ENCODE peak calls at places on chromosomes 5 and 9, in nine cellular contexts. I is cardiac muscle cell, C is fibroblast of villous mesenchyme, W is psoas muscle, N is heart left ventricle, T is Calu3, Q is suprapubic skin, G is nephron progenitor cell, Y is endodermal cell. M is an unnamed sample.

GRCh38 chr9:34578241-34579096 is 11.1 kb downstream of the CNTFR start:
- DNase-seq in I (peak; percentile 60), C (peak; percentile 26), W (no peak), N (peak; percentile 70), T (no peak), Q (no peak), G (peak; percentile 72), Y (peak; percentile 86), M (no peak)

GRCh38 chr5:177303925-177304391 is 359 bp downstream of the PRELID1 start:
- DNase-seq in I (peak; percentile 25), C (no peak), W (peak; percentile 44), N (no peak), T (no peak), Q (no peak), G (no peak), Y (no peak), M (peak; percentile 74)

GRCh38 chr9:109355564-109356297 is 34.9 kb upstream of the EPB41L4B start:
- DNase-seq in I (no peak), C (no peak), W (no peak), N (no peak), T (no peak), Q (no peak), G (no peak), Y (no peak), M (no peak)

GRCh38 chr9:18467696-18468095 is 6.3 kb upstream of the ADAMTSL1 start:
- DNase-seq in I (no peak), C (no peak), W (no peak), N (no peak), T (no peak), Q (no peak), G (no peak), Y (no peak), M (no peak)

GRCh38 chr5:154189256-154189818 is 1.2 kb upstream of the GALNT10 start:
- DNase-seq in I (peak; percentile 5), C (no peak), W (peak; percentile 57), N (peak; percentile 66), T (peak; percentile 18), Q (no peak), G (peak; percentile 38), Y (no peak), M (no peak)

GRCh38 chr5:154190652-154191304 is at the start of gene GALNT10:
- DNase-seq in I (peak; percentile 84), C (peak; percentile 72), W (peak; percentile 86), N (peak; percentile 88), T (peak; percentile 79), Q (no peak), G (peak; percentile 75), Y (no peak), M (no peak)

GRCh38 chr5:180639743-180640300 is 9.6 kb downstream of the FLT4 start:
- DNase-seq in I (no peak), C (no peak), W (no peak), N (peak; percentile 64), T (no peak), Q (peak; percentile 78), G (peak; percentile 1), Y (peak; percentile 44), M (peak; percentile 70)

GRCh38 chr5:135127604-135128240 is 93.7 kb upstream of the PITX1 start:
- DNase-seq in I (peak; percentile 79), C (peak; percentile 94), W (peak; percentile 60), N (no peak), T (peak; percentile 79), Q (no peak), G (no peak), Y (no peak), M (no peak)

GRCh38 chr9:26746357-26747072 is 146.1 kb downstream of the CAAP1 start:
- DNase-seq in I (peak; percentile 14), C (peak; percentile 41), W (no peak), N (no peak), T (peak; percentile 32), Q (no peak), G (no peak), Y (peak; percentile 66), M (no peak)

GRCh38 chr9:101571114-101571513 is 23.7 kb downstream of the PPP3R2 start:
- DNase-seq in I (no peak), C (no peak), W (no peak), N (no peak), T (no peak), Q (no peak), G (no peak), Y (no peak), M (no peak)

GRCh38 chr9:101569736-101570501 is 24.9 kb downstream of the PPP3R2 start:
- DNase-seq in I (peak; percentile 4), C (no peak), W (no peak), N (no peak), T (no peak), Q (no peak), G (no peak), Y (no peak), M (no peak)

GRCh38 chr9:101567725-101567993 is 27.1 kb downstream of the PPP3R2 start:
- DNase-seq in I (no peak), C (no peak), W (no peak), N (no peak), T (no peak), Q (no peak), G (no peak), Y (no peak), M (no peak)

GRCh38 chr9:101564252-101564651 is 30.5 kb downstream of the PPP3R2 start:
- DNase-seq in I (no peak), C (no peak), W (no peak), N (no peak), T (no peak), Q (no peak), G (no peak), Y (no peak), M (no peak)

GRCh38 chr9:101566904-101567724 is 27.7 kb downstream of the PPP3R2 start:
- DNase-seq in I (peak; percentile 37), C (peak; percentile 42), W (no peak), N (no peak), T (peak; percentile 28), Q (no peak), G (peak; percentile 13), Y (peak; percentile 67), M (no peak)
- TF ChIP-seq CTCF in I (peak; percentile 44), C (peak; percentile 54), W (no peak), N (no peak), T (peak; percentile 17), Q (no peak), G (peak; percentile 42), Y (peak; percentile 78), M (no peak)

GRCh38 chr5:156475831-156476551 is 149.0 kb downstream of the SGCD start:
- DNase-seq in I (peak; percentile 89), C (peak; percentile 92), W (peak; percentile 60), N (no peak), T (no peak), Q (no peak), G (peak; percentile 40), Y (peak; percentile 86), M (peak; percentile 79)
- TF ChIP-seq CTCF in I (peak; percentile 13), C (peak; percentile 19), W (no peak), N (no peak), T (no peak), Q (no peak), G (no peak), Y (peak; percentile 44), M (no peak)

DNA sequence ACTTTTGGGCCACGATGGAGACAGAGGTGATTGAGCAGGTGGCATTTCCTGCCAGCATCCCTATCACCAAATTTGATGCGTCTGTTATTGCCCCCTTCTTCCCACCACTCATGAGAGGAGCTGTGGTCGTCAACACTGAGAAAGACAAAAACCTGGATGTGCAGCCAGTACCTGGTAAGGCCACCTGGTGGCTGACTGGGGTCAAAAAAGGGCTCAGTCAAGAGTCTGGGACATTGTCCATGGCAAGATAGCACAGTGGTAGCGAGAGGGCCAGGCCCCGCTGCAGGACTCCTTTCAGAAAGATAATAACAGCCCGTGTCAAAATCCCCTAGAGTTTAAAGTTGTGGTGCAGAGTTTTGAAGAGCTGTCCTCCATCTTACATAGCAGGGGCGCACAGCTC is 40.8 kb downstream of the CSF1R start:
- DNase-seq in I (no peak), C (no peak), W (no peak), N (no peak), T (no peak), Q (no peak), G (no peak), Y (peak; percentile 77), M (no peak)
- TF ChIP-seq CTCF in I (no peak), C (no peak), W (no peak), N (no peak), T (no peak), Q (no peak), G (no peak), Y (peak; percentile 71), M (no peak)

DNA sequence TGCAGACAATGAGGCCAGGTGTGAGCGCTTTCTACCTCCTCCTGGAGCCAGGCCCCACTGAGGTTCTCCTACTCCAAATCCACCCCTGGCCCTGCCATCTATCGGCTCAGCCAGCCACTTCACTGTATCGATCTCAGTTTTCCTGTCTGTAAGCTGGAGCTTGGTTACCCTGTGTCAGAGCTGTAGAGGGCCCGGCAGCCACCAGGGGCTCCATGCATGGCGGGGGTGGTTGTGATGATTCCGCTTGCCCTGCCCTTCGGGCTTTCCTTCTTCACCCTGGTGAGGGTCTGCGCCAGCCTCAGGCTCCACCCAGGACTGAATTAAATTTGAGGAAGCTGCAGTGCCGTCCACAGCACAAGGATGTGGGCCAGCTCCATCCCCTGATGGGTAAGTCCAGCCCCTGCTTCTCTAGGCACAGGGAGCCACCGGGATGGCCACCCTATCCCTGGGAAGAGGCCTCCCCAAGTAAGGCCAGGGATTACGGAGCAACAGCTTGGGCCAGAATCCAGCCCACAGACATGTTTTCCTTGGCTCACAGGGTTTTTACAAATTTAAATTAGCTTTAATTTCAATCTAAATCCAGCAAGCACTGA is 89.0 kb upstream of the FBXW11 start:
- DNase-seq in I (no peak), C (no peak), W (no peak), N (peak; percentile 62), T (no peak), Q (no peak), G (no peak), Y (peak; percentile 67), M (no peak)
- TF ChIP-seq CTCF in I (no peak), C (no peak), W (no peak), N (no peak), T (no peak), Q (no peak), G (no peak), Y (peak; percentile 55), M (no peak)